ENCODE peak calls at places on chromosome 7, in seven cellular contexts. O is Kasumi-1, E is NCI-H69, M is mesenteric fat pad, P is AG04450, D is RCC 7860, V is anterior cingulate cortex. Y is an unnamed sample.
A peak's percentile ranks its signal among the peaks of the same experiment; 100 is the strongest.

GRCh38 chr7:140082770-140083169 is 20.0 kb upstream of the PARP12 start:
- DNase-seq in O (no peak), E (no peak), M (no peak), P (no peak), D (no peak), V (no peak), Y (no peak)

GRCh38 chr7:5237286-5237685 is 45.5 kb upstream of the SLC29A4 start:
- DNase-seq in O (peak; percentile 1), E (no peak), M (no peak), P (no peak), D (no peak), V (peak; percentile 60), Y (peak; percentile 81)

GRCh38 chr7:98168181-98168903 is 42.9 kb upstream of the BHLHA15 start:
- DNase-seq in O (peak; percentile 4), E (peak; percentile 90), M (no peak), P (peak; percentile 34), D (peak; percentile 65), V (no peak), Y (no peak)

GRCh38 chr7:149880871-149881301 is 7.1 kb downstream of the ATP6V0E2 start:
- DNase-seq in O (no peak), E (no peak), M (no peak), P (no peak), D (no peak), V (peak; percentile 84), Y (no peak)

GRCh38 chr7:70657532-70657931 is 474.4 kb upstream of the GALNT17 start:
- DNase-seq in O (no peak), E (no peak), M (no peak), P (no peak), D (no peak), V (no peak), Y (no peak)

GRCh38 chr7:50822716-50823115 is 40.0 kb upstream of the GRB10 start:
- DNase-seq in O (no peak), E (no peak), M (no peak), P (no peak), D (peak; percentile 70), V (no peak), Y (no peak)

GRCh38 chr7:30062587-30062986 is 34.4 kb downstream of the PLEKHA8 start:
- DNase-seq in O (peak; percentile 85), E (peak; percentile 73), M (no peak), P (no peak), D (peak; percentile 51), V (no peak), Y (no peak)

GRCh38 chr7:107592361-107593024 is 12.4 kb downstream of the BCAP29 start:
- DNase-seq in O (no peak), E (no peak), M (no peak), P (peak; percentile 63), D (no peak), V (no peak), Y (no peak)

GRCh38 chr7:135771961-135772638 is 23.5 kb upstream of the FAM180A start:
- DNase-seq in O (no peak), E (peak; percentile 58), M (no peak), P (peak; percentile 37), D (peak; percentile 17), V (no peak), Y (no peak)

GRCh38 chr7:144391823-144392255 is 11.7 kb downstream of the NOBOX start:
- DNase-seq in O (peak; percentile 68), E (peak; percentile 66), M (no peak), P (peak; percentile 6), D (peak; percentile 65), V (no peak), Y (no peak)

GRCh38 chr7:17371656-17372524 is 73.4 kb downstream of the AHR start:
- DNase-seq in O (no peak), E (no peak), M (no peak), P (peak; percentile 89), D (peak; percentile 99), V (no peak), Y (no peak)

GRCh38 chr7:148276291-148277041 is 314.1 kb upstream of the C7orf33 start:
- DNase-seq in O (no peak), E (no peak), M (no peak), P (no peak), D (no peak), V (no peak), Y (no peak)

GRCh38 chr7:112143567-112143966 is 62.6 kb downstream of the DOCK4 start:
- DNase-seq in O (no peak), E (no peak), M (no peak), P (peak; percentile 81), D (no peak), V (no peak), Y (no peak)

GRCh38 chr7:116354546-116355422 is 144.4 kb downstream of the TES start:
- DNase-seq in O (peak; percentile 20), E (no peak), M (no peak), P (peak; percentile 94), D (peak; percentile 99), V (no peak), Y (peak; percentile 83)

GRCh38 chr7:36262286-36262685 is 109.2 kb downstream of the EEPD1 start:
- DNase-seq in O (no peak), E (no peak), M (no peak), P (no peak), D (no peak), V (no peak), Y (no peak)

GRCh38 chr7:155449008-155449879 is 8.7 kb upstream of the EN2 start:
- DNase-seq in O (no peak), E (no peak), M (no peak), P (no peak), D (no peak), V (no peak), Y (no peak)